ENCODE peak calls at places on chromosomes 13 and 19, in four cellular contexts. R, E, H and Y are unnamed samples.

GRCh38 chr19:23868630-23869029 is 46.1 kb upstream of the ZNF726 start:
- DNase-seq in R (no peak), E (no peak), H (no peak), Y (no peak)

GRCh38 chr19:45082170-45082569 is 3.1 kb downstream of the GEMIN7 start:
- DNase-seq in R (no peak), E (no peak), H (no peak), Y (no peak)

GRCh38 chr19:39130337-39131254 is 5.0 kb downstream of the PAK4 start:
- DNase-seq in R (no peak), E (no peak), H (no peak), Y (no peak)

GRCh38 chr13:109869312-109870237 is 83.2 kb upstream of the IRS2 start:
- DNase-seq in R (no peak), E (peak), H (no peak), Y (no peak)

GRCh38 chr13:110711778-110712070 is 1.8 kb upstream of the ING1 start:
- DNase-seq in R (peak), E (no peak), H (no peak), Y (no peak)

GRCh38 chr19:45179063-45179847 is 671 bp downstream of the BLOC1S3 start:
- DNase-seq in R (no peak), E (no peak), H (peak), Y (no peak)

GRCh38 chr13:44747179-44747578 is 171.0 kb upstream of the TSC22D1 start:
- DNase-seq in R (no peak), E (no peak), H (no peak), Y (no peak)

GRCh38 chr13:27270594-27271520 is at the start of gene RASL11A:
- DNase-seq in R (peak), E (peak), H (peak), Y (no peak)

GRCh38 chr13:96925869-96926628 is 68.2 kb downstream of the OXGR1 start:
- DNase-seq in R (peak), E (no peak), H (no peak), Y (no peak)

GRCh38 chr19:16886305-16886880 is 2.4 kb upstream of the F2RL3 start:
- DNase-seq in R (peak), E (no peak), H (no peak), Y (no peak)

GRCh38 chr13:102295316-102296048 is 106.4 kb downstream of the FGF14 start:
- DNase-seq in R (no peak), E (no peak), H (no peak), Y (no peak)

GRCh38 chr19:43527860-43528622 is 1.0 kb upstream of the ETHE1 start:
- DNase-seq in R (no peak), E (no peak), H (no peak), Y (no peak)

GRCh38 chr13:102697264-102697663 is 2.4 kb upstream of the METTL21C start:
- DNase-seq in R (peak), E (no peak), H (no peak), Y (no peak)

GRCh38 chr13:94992277-94992989 is 280.1 kb upstream of the SOX21 start:
- DNase-seq in R (no peak), E (no peak), H (no peak), Y (no peak)

GRCh38 chr19:41702208-41702651 is 6.2 kb upstream of the CEACAM5 start:
- DNase-seq in R (no peak), E (no peak), H (no peak), Y (no peak)

GRCh38 chr13:30371649-30372265 is 50.5 kb upstream of the UBE2L5 start:
- DNase-seq in R (peak), E (no peak), H (no peak), Y (peak)

GRCh38 chr13:31045621-31046081 is 113.2 kb downstream of the TEX26 start:
- DNase-seq in R (peak), E (no peak), H (peak), Y (peak)

GRCh38 chr19:38317104-38317612 is 1.4 kb upstream of the YIF1B start:
- DNase-seq in R (no peak), E (no peak), H (peak), Y (no peak)

GRCh38 chr19:29667941-29668340 is 2.7 kb downstream of the PLEKHF1 start:
- DNase-seq in R (no peak), E (no peak), H (no peak), Y (no peak)

GRCh38 chr19:32387701-32388392 is 17.7 kb upstream of the DPY19L3 start:
- DNase-seq in R (no peak), E (no peak), H (no peak), Y (no peak)

GRCh38 chr13:113666951-113667701 is at the start of gene GRK1:
- DNase-seq in R (no peak), E (peak), H (no peak), Y (no peak)

DNA sequence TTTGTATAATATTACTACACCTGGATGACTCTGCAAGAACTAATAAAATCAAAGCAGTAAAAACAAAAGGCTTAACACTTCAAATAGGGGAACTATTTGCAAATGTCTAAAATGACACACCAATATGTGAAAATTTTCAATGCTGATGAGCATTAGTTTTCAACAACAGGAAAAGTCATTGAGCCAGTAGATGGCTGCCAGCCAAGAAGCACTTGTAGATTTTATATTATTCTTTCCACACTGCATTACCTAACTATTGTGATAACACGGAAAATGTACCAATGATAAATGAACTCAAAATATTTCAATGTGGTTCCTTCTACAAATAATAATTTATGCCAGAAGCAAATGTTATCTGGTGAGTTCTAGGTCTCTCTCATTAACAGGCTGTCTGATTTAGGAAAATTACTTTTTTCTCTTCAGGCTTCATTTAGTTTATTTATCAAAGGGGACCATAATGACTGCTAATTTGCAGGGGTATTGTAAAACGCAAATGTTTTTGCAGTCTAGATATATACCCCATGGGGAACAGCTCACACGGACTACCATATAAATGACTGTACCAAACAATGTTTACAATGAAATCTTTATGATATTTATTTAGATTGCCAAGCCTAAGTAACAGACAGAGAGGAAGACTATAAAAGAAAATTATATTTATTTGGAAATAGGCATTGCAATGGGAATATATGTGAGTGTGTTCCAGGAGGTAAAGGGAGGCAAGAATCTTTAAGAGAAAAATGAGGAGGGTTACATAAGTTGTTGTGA is 407.8 kb downstream of the LIG4 start:
- DNase-seq in R (no peak), E (no peak), H (no peak), Y (no peak)
- TF ChIP-seq ESRRA in R (no peak), E (no peak), H (no peak), Y (no peak)

GRCh38 chr19:9865732-9866627 is 30.9 kb downstream of the PIN1 start:
- DNase-seq in R (no peak), E (no peak), H (no peak), Y (no peak)
- TF ChIP-seq CREB1 in R (no peak), E (no peak), H (no peak), Y (no peak)

DNA sequence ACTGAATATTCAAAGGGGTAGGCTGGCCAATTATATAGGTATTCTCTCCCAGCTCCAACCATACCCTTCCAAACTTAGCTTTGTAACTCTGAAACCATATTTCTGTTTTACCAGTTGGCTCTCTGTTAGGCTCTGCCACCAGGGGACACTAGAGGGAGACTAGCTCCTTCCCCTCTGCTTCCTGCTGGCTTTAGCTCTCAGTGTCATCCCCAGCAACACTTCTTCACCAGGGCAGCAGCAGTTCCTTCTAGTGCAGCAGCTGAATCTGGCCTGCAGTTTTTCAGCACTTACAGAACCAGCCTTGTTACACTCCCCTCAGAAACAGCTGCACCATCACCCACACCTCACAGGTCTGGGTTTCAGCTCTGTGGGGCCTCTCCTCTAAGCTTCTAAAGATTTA is 51.0 kb upstream of the DOCK9 start:
- DNase-seq in R (no peak), E (peak), H (peak), Y (no peak)
- TF ChIP-seq ESRRA in R (no peak), E (no peak), H (no peak), Y (no peak)

DNA sequence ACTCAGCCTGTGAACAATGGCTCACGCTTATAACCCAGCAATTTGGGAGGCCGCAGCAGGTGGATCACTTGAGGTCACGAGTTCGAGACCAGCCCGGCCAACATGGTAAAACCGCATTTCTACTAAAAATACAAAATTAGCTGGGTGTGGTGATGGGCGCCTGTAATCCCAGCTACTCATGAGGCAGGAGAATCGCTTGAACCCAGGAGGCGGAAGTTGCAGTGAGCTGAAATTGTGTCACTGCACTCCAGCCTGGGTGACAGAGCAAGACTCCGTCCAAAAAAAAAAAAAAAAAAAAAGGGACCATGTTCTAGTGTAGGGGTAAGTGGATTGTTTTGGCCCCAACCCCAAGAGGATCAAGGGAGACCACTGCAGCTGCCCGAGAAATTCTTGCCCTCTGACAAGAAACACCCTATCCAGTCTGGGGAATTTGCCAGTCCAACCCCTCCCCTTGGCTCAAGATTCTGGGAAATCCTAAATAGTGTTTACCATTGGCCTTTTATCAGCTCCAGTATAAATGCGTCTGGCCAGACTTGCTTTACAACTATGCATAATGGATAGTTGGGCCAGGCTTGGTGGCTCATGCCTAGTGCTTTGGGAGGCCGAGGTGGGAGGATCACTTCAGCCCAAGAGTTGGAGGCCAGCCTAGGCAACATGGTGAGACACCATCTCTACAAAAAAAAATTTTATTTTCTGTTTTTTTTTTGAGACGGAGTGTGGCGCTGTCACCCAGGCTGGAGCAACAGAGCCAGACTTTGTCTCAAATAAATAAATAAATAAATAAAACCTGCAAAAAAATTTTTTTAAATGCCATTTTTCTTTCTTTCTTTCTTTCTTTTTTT is 5.1 kb upstream of the DHDH start:
- DNase-seq in R (no peak), E (no peak), H (no peak), Y (no peak)
- TF ChIP-seq CREB1 in R (no peak), E (no peak), H (no peak), Y (no peak)